ENCODE peak calls at places on chromosomes 1 and 21, in five cellular contexts. B is heart right ventricle, T is osteoblast, X is GM12865, W is breast epithelium. H is an unnamed sample.

GRCh38 chr1:81799939-81800740 is 594 bp upstream of the ADGRL2 start:
- DNase-seq in T (peak; percentile 89), B (peak; percentile 38), X (no peak), W (no peak), H (peak; percentile 87)

GRCh38 chr1:40244138-40244744 is 3.5 kb upstream of the TMCO2 start:
- DNase-seq in T (no peak), W (no peak), X (no peak), B (no peak), H (no peak)

GRCh38 chr1:210883821-210884220 is 250.1 kb downstream of the KCNH1 start:
- DNase-seq in X (no peak), W (no peak), B (no peak), T (peak; percentile 41), H (no peak)

GRCh38 chr1:206833741-206834140 is 31.7 kb upstream of the IL20 start:
- DNase-seq in W (no peak), X (no peak), T (no peak), B (no peak), H (no peak)

GRCh38 chr1:235642943-235643371 is 6.6 kb downstream of the GNG4 start:
- DNase-seq in B (no peak), W (no peak), X (no peak), T (no peak), H (peak; percentile 63)

GRCh38 chr1:18322353-18323032 is 158.2 kb upstream of the KLHDC7A start:
- DNase-seq in B (no peak), X (peak; percentile 47), T (no peak), W (no peak), H (no peak)

GRCh38 chr1:55750020-55750995 is 535.1 kb upstream of the USP24 start:
- DNase-seq in W (no peak), X (no peak), B (no peak), T (no peak), H (no peak)

GRCh38 chr1:19704247-19705113 is 39.8 kb downstream of the HTR6 start:
- DNase-seq in B (peak; percentile 72), W (peak; percentile 83), X (peak; percentile 78), T (peak; percentile 91), H (peak; percentile 93)

GRCh38 chr1:222060247-222060851 is 318.5 kb upstream of the DUSP10 start:
- DNase-seq in W (no peak), X (no peak), B (no peak), T (no peak), H (no peak)

GRCh38 chr1:203655656-203656055 is 29.0 kb downstream of the ATP2B4 start:
- DNase-seq in B (no peak), W (no peak), X (no peak), T (no peak), H (no peak)

GRCh38 chr1:115430717-115431116 is 92.7 kb upstream of the NGF start:
- DNase-seq in B (no peak), T (peak; percentile 80), W (no peak), X (no peak), H (no peak)

GRCh38 chr1:206012086-206012859 is 9.1 kb upstream of the RAB7B start:
- DNase-seq in T (no peak), B (peak; percentile 54), W (no peak), X (peak; percentile 80), H (peak; percentile 80)

GRCh38 chr21:17903029-17903806 is 84.1 kb upstream of the C21orf91 start:
- DNase-seq in X (peak; percentile 35), B (no peak), W (no peak), T (no peak), H (no peak)

GRCh38 chr1:206608108-206608698 is 4.1 kb downstream of the EIF2D start:
- DNase-seq in X (peak; percentile 77), B (no peak), W (no peak), T (no peak), H (no peak)

GRCh38 chr1:192809286-192810252 is 730 bp downstream of the RGS2 start:
- DNase-seq in B (peak; percentile 18), W (no peak), T (no peak), X (peak; percentile 18), H (peak; percentile 86)

GRCh38 chr1:27600500-27601175 is 3.3 kb downstream of the AHDC1 start:
- DNase-seq in B (no peak), W (no peak), X (no peak), T (peak; percentile 92), H (no peak)

GRCh38 chr1:59645893-59646292 is 168.9 kb upstream of the HOOK1 start:
- DNase-seq in X (no peak), B (no peak), T (no peak), W (no peak), H (no peak)

GRCh38 chr1:8540266-8540926 is 222.5 kb downstream of the SLC45A1 start:
- DNase-seq in T (no peak), W (no peak), B (no peak), X (peak; percentile 20), H (no peak)

GRCh38 chr1:209945377-209945776 is 7.4 kb downstream of the SYT14 start:
- DNase-seq in T (no peak), B (no peak), X (no peak), W (no peak), H (no peak)

GRCh38 chr1:171645553-171646336 is 6.7 kb downstream of the MYOC start:
- DNase-seq in T (no peak), X (no peak), W (no peak), B (peak; percentile 66), H (peak; percentile 49)

GRCh38 chr1:54077359-54077758 is 24.0 kb downstream of the TCEANC2 start:
- DNase-seq in B (no peak), W (no peak), X (no peak), T (no peak), H (no peak)

GRCh38 chr1:85448358-85448757 is 16.6 kb downstream of the DDAH1 start:
- DNase-seq in X (no peak), W (no peak), T (peak; percentile 43), B (no peak), H (no peak)

GRCh38 chr1:30579580-30579979 is 143.8 kb downstream of the MATN1 start:
- DNase-seq in W (no peak), X (no peak), T (no peak), B (no peak), H (no peak)
- H3K4me3 ChIP-seq in W (no peak overlapping the region), X (no peak overlapping the region), T (no peak overlapping the region), B (no peak overlapping the region), H (no peak overlapping the region)

DNA sequence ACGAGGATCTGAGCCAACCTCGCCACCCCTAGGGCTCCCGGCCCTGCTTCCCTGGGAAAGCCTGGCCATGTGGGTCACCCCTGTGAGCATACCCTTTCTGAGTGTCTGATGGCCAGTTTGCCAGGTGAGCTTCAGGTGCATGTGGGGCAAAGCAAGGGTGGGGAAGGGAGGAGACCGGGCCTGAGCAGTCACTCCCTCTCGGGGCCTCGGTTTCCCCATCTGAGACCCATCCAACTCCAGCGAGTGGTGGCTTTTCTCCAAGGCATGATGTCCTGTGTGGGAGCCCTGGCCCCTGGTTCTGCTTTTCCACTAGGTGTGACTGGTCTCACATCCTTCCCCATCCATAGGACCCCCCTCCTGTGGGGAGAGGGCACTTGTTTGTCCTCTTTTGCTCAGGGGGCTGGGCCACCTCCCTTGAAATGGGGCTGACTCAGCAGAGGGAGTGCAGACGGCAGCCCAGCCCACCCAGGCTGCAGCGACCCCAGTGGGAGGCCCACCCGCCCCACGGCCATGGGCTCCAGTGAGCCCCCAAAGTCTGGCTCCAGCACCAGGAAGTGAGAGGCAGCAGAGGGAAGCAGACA is 1.7 kb upstream of the WNT9A start:
- DNase-seq in T (peak; percentile 79), B (no peak), X (no peak), W (peak; percentile 35), H (peak; percentile 85)
- H3K4me3 ChIP-seq in T (no peak overlapping the region), B (no peak overlapping the region), X (no peak overlapping the region), W (no peak overlapping the region), H (no peak overlapping the region)

DNA sequence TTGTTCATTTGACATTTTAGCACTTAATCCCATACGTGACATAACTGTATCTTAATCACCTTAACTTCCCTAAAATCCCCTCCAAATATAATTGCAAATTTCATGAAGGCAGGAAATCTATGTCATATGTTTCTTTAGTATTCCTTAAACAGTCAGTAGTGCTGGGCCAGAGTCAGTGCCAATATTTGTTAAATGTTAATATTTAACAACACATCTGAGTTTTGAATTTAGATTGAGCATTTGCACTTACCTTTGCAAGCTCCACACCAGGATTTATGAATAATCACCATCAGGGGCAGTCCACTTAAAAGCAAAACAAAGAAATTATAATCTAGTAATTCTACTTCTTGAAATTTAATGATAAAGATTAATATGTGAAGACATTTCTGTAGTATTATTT is 5.3 kb downstream of the KTI12 start:
- DNase-seq in B (no peak), X (no peak), W (no peak), T (no peak), H (no peak)
- H3K4me3 ChIP-seq in B (no peak overlapping the region), X (no peak overlapping the region), W (no peak overlapping the region), T (no peak overlapping the region), H (no peak overlapping the region)

GRCh38 chr1:61400131-61400530 is 317.8 kb downstream of the NFIA start:
- DNase-seq in B (no peak), X (no peak), W (no peak), T (peak; percentile 48), H (no peak)
- H3K4me3 ChIP-seq in B (no peak overlapping the region), X (no peak overlapping the region), W (no peak overlapping the region), T (no peak overlapping the region), H (no peak overlapping the region)

GRCh38 chr1:155983191-155984023 is 5.1 kb upstream of the ARHGEF2 start:
- DNase-seq in T (peak; percentile 96), X (peak; percentile 67), B (peak; percentile 72), W (no peak), H (peak; percentile 88)
- H3K4me3 ChIP-seq in T (peak overlapping the region; percentile 30), X (no peak overlapping the region), B (peak overlapping the region; percentile 31), W (peak overlapping the region; percentile 7), H (no peak overlapping the region)

H was measured in lower leg skin.